ENCODE peak calls at places on chromosomes 3 and 15, in four cellular contexts. B, J, K and G are unnamed samples.
A peak's percentile ranks its signal among the peaks of the same experiment; 100 is the strongest.

GRCh38 chr3:12175844-12176453 is 17.2 kb upstream of the TIMP4 start:
- DNase-seq in B (peak; percentile 50), J (peak; percentile 71), K (peak; percentile 78), G (peak; percentile 62)

GRCh38 chr3:138845071-138845685 is 10.4 kb upstream of the PIK3CB start:
- DNase-seq in B (no peak), J (peak; percentile 63), K (no peak), G (peak; percentile 58)

GRCh38 chr3:32354362-32354778 is 37.3 kb upstream of the CMTM7 start:
- DNase-seq in B (no peak), J (no peak), K (no peak), G (no peak)

GRCh38 chr3:57112206-57112605 is 51.7 kb downstream of the SPATA12 start:
- DNase-seq in B (no peak), J (peak; percentile 52), K (no peak), G (peak; percentile 78)

GRCh38 chr3:59503441-59503840 is 453.6 kb upstream of the CFAP20DC start:
- DNase-seq in B (no peak), J (no peak), K (no peak), G (no peak)

GRCh38 chr3:127597020-127597771 is 1.0 kb upstream of the MCM2 start:
- DNase-seq in B (no peak), J (no peak), K (no peak), G (no peak)

GRCh38 chr3:9499455-9500107 is 54.0 kb downstream of the LHFPL4 start:
- DNase-seq in B (no peak), J (peak; percentile 47), K (peak; percentile 43), G (peak; percentile 31)

GRCh38 chr3:85801955-85802354 is 843.2 kb downstream of the CADM2 start:
- DNase-seq in B (no peak), J (peak; percentile 34), K (no peak), G (peak; percentile 67)

GRCh38 chr3:194062825-194063224 is 73.1 kb upstream of the HES1 start:
- DNase-seq in B (no peak), J (peak; percentile 8), K (no peak), G (no peak)

GRCh38 chr3:127373701-127374625 is 86.1 kb upstream of the PRR20G start:
- DNase-seq in B (no peak), J (peak; percentile 72), K (peak; percentile 85), G (peak; percentile 48)

GRCh38 chr3:4820296-4821121 is 158.7 kb upstream of the BHLHE40 start:
- DNase-seq in B (no peak), J (no peak), K (no peak), G (no peak)

GRCh38 chr15:68053701-68053996 is 466 bp upstream of the PIAS1 start:
- DNase-seq in B (no peak), J (no peak), K (no peak), G (no peak)

GRCh38 chr3:182618085-182618732 is 175.1 kb upstream of the ATP11B start:
- DNase-seq in B (no peak), J (no peak), K (no peak), G (peak; percentile 51)

GRCh38 chr3:104360038-104360437 is 1006.7 kb upstream of the ALCAM start:
- DNase-seq in B (no peak), J (no peak), K (no peak), G (no peak)

GRCh38 chr3:14122301-14122700 is 2.4 kb downstream of the CHCHD4 start:
- DNase-seq in B (no peak), J (no peak), K (no peak), G (no peak)

GRCh38 chr15:38012894-38013293 is 78.5 kb downstream of the TMCO5A start:
- DNase-seq in B (no peak), J (no peak), K (no peak), G (no peak)

GRCh38 chr15:100635406-100636071 is 33.1 kb downstream of the ASB7 start:
- DNase-seq in B (no peak), J (peak; percentile 62), K (no peak), G (peak; percentile 80)

GRCh38 chr3:112611813-112612515 is 29.0 kb downstream of the CCDC80 start:
- DNase-seq in B (no peak), J (no peak), K (no peak), G (no peak)

GRCh38 chr15:66389859-66390382 is 3.2 kb downstream of the MAP2K1 start:
- DNase-seq in B (peak; percentile 12), J (no peak), K (no peak), G (no peak)
- H3K4ac ChIP-seq in B (no peak overlapping the region), J (no peak overlapping the region), K (no peak overlapping the region), G (no peak overlapping the region)

GRCh38 chr15:99429681-99430081 is 136.1 kb upstream of the MEF2A start:
- DNase-seq in B (no peak), J (no peak), K (no peak), G (no peak)
- H3K4me1 ChIP-seq in B (peaks cover 11% of the 10 kb centered on the region), J (no peaks in the 10 kb centered on the region), K (peaks cover 5% of the 10 kb centered on the region), G (no peaks in the 10 kb centered on the region)

DNA sequence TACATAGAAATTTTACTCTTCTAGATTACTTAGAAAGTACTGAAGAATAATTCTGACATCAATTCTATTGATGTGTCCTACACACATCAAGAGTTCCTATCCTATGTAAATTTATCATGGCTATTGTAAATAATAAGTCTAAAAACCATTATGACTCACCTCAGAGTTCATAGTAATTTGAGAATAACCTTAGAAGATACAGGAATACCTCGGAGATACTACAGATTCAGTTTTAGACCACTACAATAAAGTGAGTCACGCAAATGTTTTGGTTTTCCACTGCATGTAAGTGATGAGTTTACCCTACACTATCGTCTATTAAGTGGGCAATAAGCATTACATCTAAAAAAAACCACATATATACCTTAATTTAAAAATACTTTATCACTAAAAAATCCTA is 74.8 kb downstream of the NR1I2 start:
- DNase-seq in B (peak; percentile 37), J (no peak), K (no peak), G (no peak)
- H3K56ac ChIP-seq in B (no peak overlapping the region), J (no peak overlapping the region), K (no peak overlapping the region), G (no peak overlapping the region)

DNA sequence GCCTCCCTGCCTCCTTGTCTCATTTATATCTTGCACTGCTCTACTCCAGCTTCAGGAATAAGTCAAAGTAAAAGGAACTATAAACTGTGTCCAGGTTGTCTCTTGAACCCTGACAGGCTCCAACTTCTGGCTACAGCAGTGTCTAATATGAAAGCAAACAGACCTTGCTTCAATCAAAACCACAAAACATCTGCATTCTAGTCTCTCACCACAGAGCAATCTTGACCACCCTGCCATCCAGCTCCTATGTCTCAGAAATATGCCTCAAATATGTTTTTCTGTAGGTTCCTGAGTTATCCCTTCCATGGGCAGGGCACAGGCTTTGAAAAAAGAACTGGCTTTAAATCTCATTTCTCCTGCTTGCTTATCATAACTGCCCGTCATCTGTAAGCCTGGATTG is 13.0 kb upstream of the RAMAC start:
- DNase-seq in B (no peak), J (no peak), K (no peak), G (no peak)
- H3K4ac ChIP-seq in B (no peak overlapping the region), J (no peak overlapping the region), K (no peak overlapping the region), G (no peak overlapping the region)

GRCh38 chr3:124611520-124611919 is 118.7 kb upstream of the UMPS start:
- DNase-seq in B (no peak), J (no peak), K (no peak), G (no peak)
- H3K4me1 ChIP-seq in B (peaks cover 2% of the 10 kb centered on the region), J (no peaks in the 10 kb centered on the region), K (no peaks in the 10 kb centered on the region), G (peaks cover 4% of the 10 kb centered on the region)

DNA sequence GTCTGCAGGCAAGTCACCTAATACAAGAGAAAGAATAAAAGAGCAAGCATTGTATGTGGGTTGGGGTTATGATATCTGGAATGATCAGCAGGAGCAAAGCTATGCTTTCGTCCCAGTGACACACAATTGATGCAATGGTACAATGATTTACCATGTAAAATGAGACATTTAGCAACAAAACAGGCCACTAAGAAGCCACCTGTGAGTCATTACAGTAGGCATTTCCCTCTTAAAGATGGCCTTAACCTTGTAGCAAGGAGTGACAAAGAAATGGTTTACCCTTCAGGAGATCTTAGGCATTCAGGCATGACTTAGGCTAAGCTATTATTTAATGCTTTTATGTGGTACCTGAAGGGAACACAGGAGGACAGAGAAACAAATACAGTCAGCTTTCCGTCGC is 373.3 kb upstream of the RBMS3 start:
- DNase-seq in B (no peak), J (no peak), K (no peak), G (no peak)
- H3K56ac ChIP-seq in B (no peak overlapping the region), J (no peak overlapping the region), K (no peak overlapping the region), G (no peak overlapping the region)

GRCh38 chr15:57320543-57321220 is 55.6 kb upstream of the CGNL1 start:
- DNase-seq in B (peak; percentile 38), J (no peak), K (no peak), G (no peak)
- H3K4ac ChIP-seq in B (no peak overlapping the region), J (no peak overlapping the region), K (no peak overlapping the region), G (no peak overlapping the region)

GRCh38 chr15:98791046-98791701 is 142.8 kb downstream of the IGF1R start:
- DNase-seq in B (no peak), J (no peak), K (no peak), G (no peak)
- H3K4me1 ChIP-seq in B (peaks cover 10% of the 10 kb centered on the region), J (peaks cover 19% of the 10 kb centered on the region), K (peaks cover 22% of the 10 kb centered on the region), G (peaks cover 11% of the 10 kb centered on the region)

GRCh38 chr3:70184105-70184504 is 128.3 kb downstream of the MDFIC2 start:
- DNase-seq in B (no peak), J (no peak), K (no peak), G (no peak)

GRCh38 chr3:70176224-70176623 is 136.2 kb downstream of the MDFIC2 start:
- DNase-seq in B (no peak), J (no peak), K (no peak), G (no peak)

GRCh38 chr3:70180664-70181063 is 131.8 kb downstream of the MDFIC2 start:
- DNase-seq in B (no peak), J (no peak), K (no peak), G (no peak)

GRCh38 chr3:70179111-70179510 is 133.3 kb downstream of the MDFIC2 start:
- DNase-seq in B (no peak), J (no peak), K (no peak), G (no peak)
- H3K56ac ChIP-seq in B (no peak overlapping the region), J (no peak overlapping the region), K (no peak overlapping the region), G (no peak overlapping the region)

GRCh38 chr3:8482263-8482662 is 19.4 kb upstream of the LMCD1 start:
- DNase-seq in B (no peak), J (no peak), K (no peak), G (no peak)

GRCh38 chr3:8484409-8485140 is 17.0 kb upstream of the LMCD1 start:
- DNase-seq in B (no peak), J (no peak), K (no peak), G (no peak)

GRCh38 chr3:8481380-8481779 is 20.2 kb upstream of the LMCD1 start:
- DNase-seq in B (no peak), J (no peak), K (no peak), G (peak; percentile 78)

GRCh38 chr3:8485141-8485840 is 16.3 kb upstream of the LMCD1 start:
- DNase-seq in B (no peak), J (no peak), K (no peak), G (no peak)

GRCh38 chr3:8482960-8483665 is 18.5 kb upstream of the LMCD1 start:
- DNase-seq in B (peak; percentile 97), J (no peak), K (no peak), G (no peak)
- H3K4ac ChIP-seq in B (peak overlapping the region; percentile 92), J (no peak overlapping the region), K (no peak overlapping the region), G (no peak overlapping the region)